ENCODE peak calls at places on chromosomes 3 and 15, in nine cellular contexts. K, Y, B, U, I, G, D, A and P are unnamed samples.

GRCh38 chr3:16687206-16687605 is 82.0 kb upstream of the DAZL start:
- DNase-seq in K (no peak), Y (no peak), B (no peak), U (no peak), I (no peak), G (no peak), D (no peak), A (no peak), P (no peak)

GRCh38 chr3:72606005-72606800 is 242.0 kb downstream of the SHQ1 start:
- DNase-seq in K (no peak), Y (peak; percentile 69), B (peak; percentile 74), U (peak; percentile 30), I (no peak), G (no peak), D (no peak), A (no peak), P (no peak)

GRCh38 chr3:133674290-133674912 is 12.7 kb upstream of the TOPBP1 start:
- DNase-seq in K (no peak), Y (no peak), B (no peak), U (no peak), I (no peak), G (no peak), D (peak; percentile 15), A (no peak), P (no peak)

GRCh38 chr15:46996331-46996730 is 721.0 kb upstream of the SEMA6D start:
- DNase-seq in K (no peak), Y (no peak), B (no peak), U (no peak), I (no peak), G (no peak), D (no peak), A (no peak), P (no peak)

GRCh38 chr15:68584704-68585573 is 6.1 kb downstream of the CORO2B start:
- DNase-seq in K (no peak), Y (no peak), B (no peak), U (no peak), I (no peak), G (no peak), D (no peak), A (no peak), P (no peak)

GRCh38 chr15:80199869-80200268 is 47.1 kb downstream of the FAH start:
- DNase-seq in K (no peak), Y (no peak), B (no peak), U (no peak), I (no peak), G (no peak), D (no peak), A (no peak), P (peak; percentile 4)

GRCh38 chr3:73448041-73448440 is 176.7 kb downstream of the PDZRN3 start:
- DNase-seq in K (no peak), Y (no peak), B (no peak), U (no peak), I (no peak), G (no peak), D (no peak), A (no peak), P (no peak)

GRCh38 chr3:17183951-17184550 is 299.3 kb downstream of the PLCL2 start:
- DNase-seq in K (no peak), Y (no peak), B (no peak), U (peak; percentile 66), I (no peak), G (no peak), D (no peak), A (no peak), P (no peak)

GRCh38 chr3:100041328-100041749 is 73.0 kb downstream of the FILIP1L start:
- DNase-seq in K (no peak), Y (no peak), B (no peak), U (peak; percentile 95), I (no peak), G (no peak), D (peak; percentile 58), A (no peak), P (no peak)

DNA sequence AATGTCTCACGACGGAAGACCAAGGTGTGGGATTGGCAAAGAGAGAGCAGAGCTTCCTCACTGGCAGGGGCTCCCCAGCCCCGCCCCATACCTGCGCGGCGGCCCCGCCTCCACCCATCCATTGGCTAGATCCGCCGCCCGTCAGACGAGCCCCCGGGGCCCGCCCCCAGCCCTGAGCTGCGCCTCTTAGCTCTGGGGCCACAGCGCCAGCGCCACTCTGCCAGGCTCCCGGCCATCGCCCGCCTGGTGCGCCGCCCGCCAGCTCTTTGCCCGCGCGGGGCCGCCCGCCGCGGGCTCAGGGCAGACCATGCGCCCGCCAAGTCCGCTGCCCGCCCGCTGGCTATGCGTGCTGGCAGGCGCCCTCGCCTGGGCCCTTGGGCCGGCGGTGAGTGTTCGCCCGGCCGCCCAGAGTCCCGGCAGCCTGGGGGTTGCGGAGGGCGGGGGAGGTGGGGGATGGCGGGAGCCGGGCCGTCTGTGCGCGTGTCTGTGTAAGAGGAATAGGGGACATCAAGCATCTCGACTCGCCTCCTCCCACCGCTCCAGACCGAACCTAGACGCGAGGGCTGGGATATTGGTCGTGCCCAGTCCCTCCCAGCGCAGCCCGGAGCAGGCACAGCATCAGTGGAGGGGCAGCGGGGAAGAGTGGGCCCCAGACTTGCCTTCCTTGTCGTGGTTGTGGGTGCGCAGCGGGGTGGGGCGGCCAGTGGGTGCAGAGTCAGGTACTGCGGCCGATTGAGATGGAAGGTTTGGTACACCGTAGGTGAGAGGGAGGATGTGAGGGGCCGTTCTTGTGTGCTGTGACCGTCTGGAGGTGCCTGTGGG is at the start of gene VIPR1:
- DNase-seq in K (peak; percentile 90), Y (peak; percentile 93), B (peak; percentile 92), U (peak; percentile 92), I (peak; percentile 95), G (peak; percentile 95), D (peak; percentile 70), A (peak; percentile 95), P (peak; percentile 95)
- H3K27ac ChIP-seq in K (no peak within 1 kb of the TSS), Y (no peak within 1 kb of the TSS), B (no peak within 1 kb of the TSS), U (no peak within 1 kb of the TSS), I (peak within 1 kb of the TSS; percentile 83), G (peak within 1 kb of the TSS; percentile 89), D (no peak within 1 kb of the TSS), A (peak within 1 kb of the TSS; percentile 79), P (peak within 1 kb of the TSS; percentile 73)

GRCh38 chr3:172173316-172174271 is 134.2 kb downstream of the FNDC3B start:
- DNase-seq in K (no peak), Y (no peak), B (no peak), U (no peak), I (no peak), G (no peak), D (no peak), A (no peak), P (no peak)

GRCh38 chr3:172171396-172172075 is 132.2 kb downstream of the FNDC3B start:
- DNase-seq in K (no peak), Y (no peak), B (no peak), U (no peak), I (no peak), G (no peak), D (no peak), A (no peak), P (no peak)

GRCh38 chr3:172170841-172171240 is 131.5 kb downstream of the FNDC3B start:
- DNase-seq in K (no peak), Y (no peak), B (no peak), U (no peak), I (no peak), G (no peak), D (no peak), A (no peak), P (no peak)

GRCh38 chr3:172167892-172168648 is 128.7 kb downstream of the FNDC3B start:
- DNase-seq in K (no peak), Y (no peak), B (no peak), U (no peak), I (no peak), G (no peak), D (no peak), A (no peak), P (no peak)

DNA sequence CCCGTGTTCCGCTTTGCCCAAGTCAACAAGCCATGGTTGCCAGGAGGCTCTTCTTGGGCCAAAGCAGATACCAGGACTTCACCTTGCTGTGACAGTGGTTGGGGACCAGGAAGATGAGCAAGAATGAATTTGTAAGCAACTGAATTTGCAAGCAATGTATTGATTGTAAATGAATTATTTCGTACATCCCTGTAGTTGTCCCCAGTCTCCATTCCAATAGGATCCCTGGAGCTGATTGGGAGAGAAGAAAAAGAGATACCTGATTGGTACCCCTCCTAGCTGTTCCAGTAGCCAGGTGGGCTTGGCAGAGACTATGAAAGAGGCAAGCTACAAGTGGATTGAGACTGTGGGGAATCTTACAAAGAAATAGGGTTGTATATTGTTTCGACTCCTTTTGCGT is 130.9 kb downstream of the FNDC3B start:
- DNase-seq in K (no peak), Y (no peak), B (no peak), U (no peak), I (no peak), G (no peak), D (no peak), A (no peak), P (no peak)
- H3K4me1 ChIP-seq in K (peaks cover 16% of the 10 kb centered on the region), Y (peaks cover 8% of the 10 kb centered on the region), B (no peaks in the 10 kb centered on the region), U (peaks cover 27% of the 10 kb centered on the region), I (peaks cover 10% of the 10 kb centered on the region), G (peaks cover 13% of the 10 kb centered on the region), D (peaks cover 44% of the 10 kb centered on the region), A (no peaks in the 10 kb centered on the region), P (peaks cover 7% of the 10 kb centered on the region)

DNA sequence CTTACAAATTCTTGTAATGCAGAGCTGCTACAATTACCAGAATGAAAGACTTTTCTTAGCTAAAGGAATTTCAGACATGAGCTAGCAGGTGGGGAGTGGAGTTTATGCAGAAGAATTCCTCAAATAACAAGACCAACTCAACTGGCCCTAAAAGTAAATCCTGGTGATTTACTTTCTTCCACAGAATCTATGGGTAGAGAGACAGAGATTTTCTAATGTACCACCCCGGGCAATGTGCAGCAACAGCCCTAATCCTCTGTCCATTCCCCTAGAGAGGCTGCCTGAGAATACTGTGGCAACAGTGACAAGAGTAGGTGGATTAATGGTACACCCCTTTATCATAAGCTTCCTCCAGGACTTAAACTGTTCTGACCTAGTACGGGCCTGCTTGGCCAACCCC is 55.2 kb downstream of the AQR start:
- DNase-seq in K (no peak), Y (no peak), B (no peak), U (no peak), I (no peak), G (no peak), D (no peak), A (no peak), P (no peak)
- H3K4me3 ChIP-seq in K (no peak overlapping the region), Y (no peak overlapping the region), B (no peak overlapping the region), U (no peak overlapping the region), I (no peak overlapping the region), G (no peak overlapping the region), D (no peak overlapping the region), A (no peak overlapping the region), P (no peak overlapping the region)

GRCh38 chr3:141941093-141941492 is 64.7 kb downstream of the ATP1B3 start:
- DNase-seq in K (no peak), Y (no peak), B (no peak), U (peak; percentile 25), I (no peak), G (peak; percentile 50), D (no peak), A (no peak), P (peak; percentile 70)

GRCh38 chr3:141934354-141934753 is 57.9 kb downstream of the ATP1B3 start:
- DNase-seq in K (no peak), Y (no peak), B (no peak), U (no peak), I (no peak), G (no peak), D (no peak), A (no peak), P (no peak)

GRCh38 chr3:141939759-141940158 is 63.3 kb downstream of the ATP1B3 start:
- DNase-seq in K (no peak), Y (no peak), B (peak; percentile 6), U (no peak), I (no peak), G (no peak), D (no peak), A (no peak), P (no peak)

GRCh38 chr3:141940204-141940776 is 63.8 kb downstream of the ATP1B3 start:
- DNase-seq in K (no peak), Y (no peak), B (peak; percentile 23), U (peak; percentile 93), I (peak; percentile 91), G (peak; percentile 69), D (peak; percentile 78), A (no peak), P (peak; percentile 73)

GRCh38 chr3:141938011-141938350 is 61.5 kb downstream of the ATP1B3 start:
- DNase-seq in K (no peak), Y (no peak), B (no peak), U (no peak), I (no peak), G (no peak), D (no peak), A (no peak), P (peak; percentile 36)
- H3K27ac ChIP-seq in K (no peak overlapping the region), Y (no peak overlapping the region), B (no peak overlapping the region), U (no peak overlapping the region), I (no peak overlapping the region), G (peak overlapping the region; percentile 34), D (no peak overlapping the region), A (no peak overlapping the region), P (no peak overlapping the region)